ENCODE peak calls at places on chromosomes 1 and 21, in six cellular contexts. E is upper lobe of left lung, L is sigmoid colon, M is body of pancreas, G is ovary, F is prostate gland. R is an unnamed sample. For H3K4me1, the result is how much of the 10 kb centered on the place peaks cover.

GRCh38 chr1:215407575-215407974 is 159.5 kb upstream of the KCTD3 start:
- DNase-seq in F (no peak), E (no peak), M (no peak), L (no peak), G (no peak), R (no peak)

GRCh38 chr1:187413770-187414169 is 585.0 kb downstream of the PLA2G4A start:
- DNase-seq in L (no peak), M (no peak), E (no peak), F (no peak), G (no peak), R (no peak)

GRCh38 chr1:232923739-232924386 is 26.5 kb upstream of the NTPCR start:
- DNase-seq in L (no peak), M (no peak), E (no peak), G (no peak), F (no peak), R (no peak)

GRCh38 chr1:209107535-209107934 is 476.0 kb upstream of the CAMK1G start:
- DNase-seq in G (no peak), L (no peak), E (no peak), M (no peak), F (no peak), R (no peak)

GRCh38 chr1:16434501-16434900 is 2.7 kb downstream of the SPATA21 start:
- DNase-seq in E (no peak), F (no peak), G (no peak), M (no peak), L (no peak), R (no peak)

GRCh38 chr1:107776898-107777663 is 187.9 kb downstream of the VAV3 start:
- DNase-seq in E (no peak), L (no peak), F (no peak), G (no peak), M (no peak), R (no peak)

GRCh38 chr1:116477428-116477827 is 93.4 kb downstream of the CD58 start:
- DNase-seq in M (peak), L (no peak), G (no peak), E (no peak), F (no peak), R (no peak)

GRCh38 chr1:229089586-229090208 is 181.2 kb upstream of the RAB4A start:
- DNase-seq in F (no peak), M (no peak), E (no peak), G (no peak), L (no peak), R (no peak)

GRCh38 chr1:231807498-231807897 is 180.9 kb downstream of the DISC1 start:
- DNase-seq in G (no peak), M (no peak), E (no peak), L (no peak), F (peak), R (no peak)

GRCh38 chr1:233025566-233025965 is 75.2 kb downstream of the NTPCR start:
- DNase-seq in F (peak), G (no peak), E (no peak), M (no peak), L (no peak), R (no peak)

GRCh38 chr1:221182791-221183533 is 303.7 kb downstream of the HLX start:
- DNase-seq in L (no peak), E (no peak), M (peak), G (no peak), F (no peak), R (no peak)

GRCh38 chr1:117796226-117796625 is 133.2 kb downstream of the GDAP2 start:
- DNase-seq in L (no peak), M (no peak), G (no peak), E (peak), F (no peak), R (no peak)

GRCh38 chr21:39634507-39634906 is 21.8 kb downstream of the B3GALT5 start:
- DNase-seq in E (no peak), L (no peak), M (no peak), G (no peak), F (no peak), R (no peak)

GRCh38 chr1:234019387-234019786 is 114.9 kb downstream of the SLC35F3 start:
- DNase-seq in E (no peak), L (no peak), M (no peak), G (no peak), F (no peak), R (no peak)

GRCh38 chr1:65001238-65001792 is 35.0 kb upstream of the JAK1 start:
- DNase-seq in E (peak), G (peak), L (peak), M (peak), F (no peak), R (peak)

GRCh38 chr1:40313329-40313957 is 3.6 kb downstream of the COL9A2 start:
- DNase-seq in L (no peak), F (no peak), G (no peak), M (no peak), E (no peak), R (no peak)

GRCh38 chr1:116962976-116963639 is 38.5 kb upstream of the CD101 start:
- DNase-seq in F (no peak), L (no peak), G (no peak), E (no peak), M (no peak), R (no peak)

GRCh38 chr1:211705439-211706205 is 30.2 kb upstream of the NEK2 start:
- DNase-seq in F (no peak), G (no peak), M (no peak), E (no peak), L (no peak), R (no peak)

GRCh38 chr1:53548031-53548491 is 88.9 kb downstream of the DMRTB1 start:
- DNase-seq in G (peak), F (no peak), E (no peak), M (peak), L (peak), R (no peak)

GRCh38 chr1:145720878-145721671 is 1.8 kb downstream of the CD160 start:
- DNase-seq in E (peak), F (peak), L (peak), G (peak), M (peak), R (peak)

GRCh38 chr1:229717774-229718173 is 91.7 kb downstream of the URB2 start:
- DNase-seq in M (peak), G (no peak), F (no peak), L (no peak), E (no peak), R (no peak)

GRCh38 chr1:232301246-232301645 is 328.7 kb downstream of the SIPA1L2 start:
- DNase-seq in G (no peak), E (no peak), M (no peak), F (no peak), L (no peak), R (no peak)

GRCh38 chr1:83033682-83034081 is 965.2 kb downstream of the TTLL7 start:
- DNase-seq in G (no peak), L (no peak), F (no peak), E (no peak), M (no peak), R (no peak)

GRCh38 chr1:172540635-172541034 is 7.7 kb downstream of the SUCO start:
- DNase-seq in F (no peak), L (no peak), E (no peak), G (no peak), M (no peak), R (no peak)

GRCh38 chr1:173427146-173428054 is 49.7 kb upstream of the PRDX6 start:
- DNase-seq in L (no peak), G (no peak), M (no peak), E (no peak), F (no peak), R (no peak)

GRCh38 chr1:61079898-61080336 is 2.4 kb upstream of the NFIA start:
- DNase-seq in G (peak), E (peak), L (peak), M (peak), F (peak), R (peak)

GRCh38 chr1:110879758-110880606 is 7.0 kb downstream of the CD53 start:
- DNase-seq in F (no peak), E (no peak), G (no peak), M (no peak), L (no peak), R (no peak)

GRCh38 chr1:15618685-15619525 is 1.6 kb downstream of the DDI2 start:
- DNase-seq in L (no peak), M (peak), F (peak), E (no peak), G (no peak), R (peak)

GRCh38 chr1:86138746-86139145 is 17.8 kb downstream of the COL24A1 start:
- DNase-seq in M (no peak), F (no peak), G (no peak), L (no peak), E (no peak), R (no peak)

GRCh38 chr1:77539510-77540142 is 142.8 kb downstream of the ZZZ3 start:
- DNase-seq in M (peak), L (no peak), F (no peak), G (no peak), E (no peak), R (no peak)

GRCh38 chr1:149846600-149847466 is 52.5 kb upstream of the BOLA1 start:
- DNase-seq in L (no peak), M (no peak), F (no peak), E (no peak), G (no peak), R (no peak)

GRCh38 chr1:51504806-51505525 is 14.1 kb downstream of the EPS15 start:
- DNase-seq in F (no peak), G (no peak), E (no peak), M (no peak), L (no peak), R (no peak)
- TF ChIP-seq POLR2A in F (no peak), G (no peak), E (no peak), M (no peak), L (no peak), R (no peak)

GRCh38 chr1:151370211-151370911 is 2.1 kb downstream of the SELENBP1 start:
- DNase-seq in L (peak), G (peak), E (peak), M (no peak), F (no peak), R (no peak)
- H3K27ac ChIP-seq in L (peak), G (no peak), E (peak), M (peak), F (peak), R (peak)

GRCh38 chr1:1236945-1237873 is 5.2 kb downstream of the B3GALT6 start:
- DNase-seq in L (no peak), E (peak), M (no peak), F (no peak), G (no peak), R (no peak)

GRCh38 chr1:1238702-1239178 is 6.7 kb downstream of the B3GALT6 start:
- DNase-seq in G (no peak), L (no peak), M (no peak), E (peak), F (no peak), R (no peak)

GRCh38 chr1:1239624-1240347 is 6.7 kb downstream of the C1QTNF12 start:
- DNase-seq in F (no peak), M (no peak), L (no peak), G (no peak), E (peak), R (no peak)

GRCh38 chr1:1239247-1239623 is 7.2 kb downstream of the B3GALT6 start:
- DNase-seq in L (no peak), F (no peak), E (peak), G (no peak), M (no peak), R (no peak)

DNA sequence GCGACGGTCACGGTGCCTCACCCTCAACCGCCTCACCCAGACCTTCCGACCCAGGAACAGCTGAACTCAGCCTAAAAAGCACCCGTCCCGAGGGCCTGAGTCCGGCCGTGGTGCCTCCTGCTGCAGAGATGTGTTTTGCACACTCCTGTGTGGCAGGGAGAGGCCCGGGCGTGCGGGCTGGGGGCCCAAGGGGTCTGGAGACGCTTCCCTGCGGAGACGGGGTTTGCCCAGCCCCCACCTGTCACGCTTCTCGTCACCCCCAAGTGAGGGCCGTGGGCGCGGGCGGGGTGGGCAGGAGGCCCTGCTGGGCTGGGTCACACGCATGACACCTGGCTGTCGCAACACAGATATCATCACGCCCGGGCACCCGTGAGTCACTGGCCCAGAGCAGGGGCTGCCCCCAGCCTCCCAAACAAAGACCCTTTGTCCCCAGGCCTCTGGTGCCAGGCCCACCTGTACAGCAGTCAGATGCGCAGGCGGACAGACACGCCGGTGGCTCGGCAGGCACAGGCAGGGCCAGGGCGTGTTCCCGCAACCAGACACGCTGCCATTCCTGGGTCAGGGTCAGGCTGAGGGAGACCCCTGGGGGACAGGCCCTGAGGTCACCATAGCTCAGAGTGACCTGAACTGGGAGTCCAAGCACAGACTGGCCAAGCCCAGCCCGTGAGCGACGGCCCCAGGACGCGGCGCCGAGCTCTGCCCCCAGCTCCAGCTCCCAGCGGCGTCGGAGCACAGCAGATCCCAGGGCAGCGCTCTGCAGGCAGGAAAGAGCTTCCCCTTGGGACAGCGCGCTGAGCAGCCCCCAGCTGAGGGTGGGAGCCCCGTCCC is 6.1 kb downstream of the B3GALT6 start:
- DNase-seq in E (peak), L (no peak), M (peak), G (no peak), F (no peak), R (no peak)
- H3K4me1 ChIP-seq in E (under half), L (under half), M (under half), G (under half), F (under half), R (under half)

GRCh38 chr1:181485276-181486097 is 2.2 kb downstream of the CACNA1E start:
- DNase-seq in E (peak), G (no peak), L (no peak), F (no peak), M (peak), R (no peak)
- TF ChIP-seq POLR2A in E (no peak), G (no peak), L (no peak), F (no peak), M (no peak), R (no peak)

GRCh38 chr1:164868990-164869389 is 310.0 kb downstream of the PBX1 start:
- DNase-seq in F (peak), M (no peak), G (no peak), L (no peak), E (no peak), R (no peak)
- H3K27ac ChIP-seq in F (no peak), M (no peak), G (no peak), L (no peak), E (no peak), R (no peak)

GRCh38 chr1:23910144-23910543 is 3.0 kb downstream of the CNR2 start:
- DNase-seq in E (no peak), M (no peak), G (no peak), L (no peak), F (no peak), R (no peak)

GRCh38 chr1:23906731-23907130 is 6.4 kb downstream of the CNR2 start:
- DNase-seq in E (no peak), M (no peak), F (no peak), L (no peak), G (no peak), R (no peak)

GRCh38 chr1:23910553-23911246 is 2.5 kb downstream of the CNR2 start:
- DNase-seq in E (no peak), G (no peak), L (no peak), M (no peak), F (no peak), R (no peak)

GRCh38 chr1:23909412-23909811 is 3.8 kb downstream of the CNR2 start:
- DNase-seq in E (no peak), G (no peak), F (no peak), M (no peak), L (no peak), R (no peak)

GRCh38 chr1:23908453-23909341 is 4.5 kb downstream of the CNR2 start:
- DNase-seq in E (no peak), F (no peak), G (no peak), L (no peak), M (no peak), R (no peak)
- H3K4me1 ChIP-seq in E (under half), F (under half), G (under half), L (under half), M (under half), R (under half)